ENCODE peak calls at places on chromosomes 12 and 14, in nine cellular contexts. G is nephron progenitor cell, B is mucosa of descending colon, U is astrocyte of the spinal cord, I is neuronal stem cell, H is cortex of kidney, J is A549, M is glutamatergic neuron, L is mammary epithelial cell. D is an unnamed sample.

GRCh38 chr12:111425655-111426054 is 19.9 kb downstream of the SH2B3 start:
- DNase-seq in G (no peak), B (peak; percentile 17), U (no peak), I (no peak), H (no peak), J (no peak), M (no peak), L (no peak), D (peak; percentile 47)

GRCh38 chr12:46267618-46268348 is 1.1 kb downstream of the SLC38A1 start:
- DNase-seq in G (peak; percentile 32), B (peak; percentile 41), U (peak; percentile 37), I (no peak), H (no peak), J (peak; percentile 34), M (peak; percentile 24), L (peak; percentile 35), D (no peak)

GRCh38 chr12:47071241-47071852 is 8.1 kb upstream of the PCED1B start:
- DNase-seq in G (no peak), B (no peak), U (no peak), I (peak; percentile 35), H (no peak), J (peak; percentile 72), M (no peak), L (no peak), D (peak; percentile 66)

GRCh38 chr12:67222302-67222701 is 46.9 kb upstream of the CAND1 start:
- DNase-seq in G (no peak), B (no peak), U (peak; percentile 37), I (no peak), H (no peak), J (peak; percentile 38), M (no peak), L (peak; percentile 45), D (peak; percentile 28)

GRCh38 chr12:27194644-27195043 is 49.4 kb upstream of the STK38L start:
- DNase-seq in G (no peak), B (no peak), U (no peak), I (no peak), H (no peak), J (no peak), M (no peak), L (no peak), D (no peak)

GRCh38 chr12:52179396-52179973 is 12.3 kb downstream of the KRT80 start:
- DNase-seq in G (no peak), B (no peak), U (no peak), I (no peak), H (no peak), J (no peak), M (peak; percentile 5), L (no peak), D (no peak)

GRCh38 chr12:54475542-54475941 is 2.1 kb upstream of the GTSF1 start:
- DNase-seq in G (no peak), B (no peak), U (peak; percentile 15), I (no peak), H (no peak), J (no peak), M (no peak), L (peak; percentile 26), D (no peak)

GRCh38 chr14:77037886-77038511 is 9.5 kb upstream of the IRF2BPL start:
- DNase-seq in G (no peak), B (no peak), U (no peak), I (no peak), H (no peak), J (no peak), M (no peak), L (no peak), D (no peak)

GRCh38 chr14:95037273-95037672 is 120.1 kb downstream of the DICER1 start:
- DNase-seq in G (no peak), B (no peak), U (no peak), I (no peak), H (no peak), J (no peak), M (no peak), L (no peak), D (no peak)

GRCh38 chr12:68270358-68270757 is 17.0 kb upstream of the IL22 start:
- DNase-seq in G (no peak), B (no peak), U (no peak), I (no peak), H (no peak), J (no peak), M (no peak), L (no peak), D (no peak)

GRCh38 chr12:122942609-122943008 is 23.7 kb downstream of the ABCB9 start:
- DNase-seq in G (no peak), B (no peak), U (peak; percentile 30), I (no peak), H (no peak), J (peak; percentile 46), M (no peak), L (no peak), D (no peak)

GRCh38 chr14:79426103-79426755 is 785.1 kb downstream of the DIO2 start:
- DNase-seq in G (no peak), B (no peak), U (no peak), I (no peak), H (no peak), J (no peak), M (no peak), L (no peak), D (no peak)

GRCh38 chr12:14827043-14827442 is 13.1 kb upstream of the SMCO3 start:
- DNase-seq in G (no peak), B (no peak), U (no peak), I (no peak), H (no peak), J (no peak), M (no peak), L (no peak), D (no peak)

GRCh38 chr12:103308396-103308795 is 187.4 kb downstream of the C12orf42 start:
- DNase-seq in G (no peak), B (no peak), U (no peak), I (no peak), H (no peak), J (no peak), M (no peak), L (peak; percentile 16), D (no peak)

GRCh38 chr14:75886661-75887348 is 95.0 kb downstream of the TGFB3 start:
- DNase-seq in G (no peak), B (no peak), U (no peak), I (no peak), H (no peak), J (no peak), M (no peak), L (peak; percentile 38), D (no peak)

GRCh38 chr12:69645031-69645430 is 34.3 kb upstream of the LRRC10 start:
- DNase-seq in G (no peak), B (no peak), U (no peak), I (no peak), H (no peak), J (no peak), M (no peak), L (peak; percentile 13), D (no peak)

GRCh38 chr12:46383654-46384450 is 11.3 kb upstream of the SLC38A2 start:
- DNase-seq in G (no peak), B (peak; percentile 93), U (peak; percentile 96), I (peak; percentile 21), H (no peak), J (peak; percentile 93), M (peak; percentile 58), L (peak; percentile 86), D (peak; percentile 82)

GRCh38 chr14:22977684-22978486 is 4.5 kb downstream of the AJUBA start:
- DNase-seq in G (peak; percentile 79), B (peak; percentile 32), U (peak; percentile 57), I (peak; percentile 93), H (no peak), J (peak; percentile 88), M (peak; percentile 33), L (peak; percentile 38), D (peak; percentile 77)

GRCh38 chr12:89962648-89963047 is 254.0 kb upstream of the ATP2B1 start:
- DNase-seq in G (no peak), B (peak; percentile 65), U (no peak), I (no peak), H (no peak), J (no peak), M (no peak), L (no peak), D (peak; percentile 90)

GRCh38 chr12:15580431-15580830 is 208.8 kb downstream of the EPS8 start:
- DNase-seq in G (no peak), B (peak; percentile 52), U (no peak), I (no peak), H (no peak), J (no peak), M (no peak), L (no peak), D (peak; percentile 67)

GRCh38 chr12:91256471-91256870 is 73.9 kb upstream of the DCN start:
- DNase-seq in G (no peak), B (no peak), U (no peak), I (no peak), H (no peak), J (no peak), M (no peak), L (no peak), D (no peak)

GRCh38 chr12:55931780-55932545 is 1.0 kb downstream of the DGKA start:
- DNase-seq in G (peak; percentile 73), B (peak; percentile 73), U (peak; percentile 43), I (no peak), H (no peak), J (no peak), M (peak; percentile 67), L (no peak), D (no peak)

GRCh38 chr14:85596562-85596961 is 66.6 kb downstream of the FLRT2 start:
- DNase-seq in G (no peak), B (no peak), U (no peak), I (no peak), H (no peak), J (no peak), M (no peak), L (no peak), D (no peak)